ENCODE peak calls at places on chromosome 16, in seven cellular contexts. X, N, D, C, T, G and P are unnamed samples.

GRCh38 chr16:11639925-11640899 is 28.0 kb upstream of the SNN start:
- DNase-seq in G (no peak), D (peak; percentile 72), N (peak; percentile 93), T (peak; percentile 100), C (no peak), X (peak; percentile 100), P (peak; percentile 99)

GRCh38 chr16:70750893-70751467 is 50.0 kb downstream of the VAC14 start:
- DNase-seq in T (peak; percentile 99), G (no peak), X (peak; percentile 66), D (peak; percentile 38), C (no peak), N (peak; percentile 95), P (no peak)

GRCh38 chr16:397135-397661 is at the start of gene NME4:
- DNase-seq in C (no peak), N (peak; percentile 72), G (peak; percentile 54), D (no peak), T (no peak), X (peak; percentile 37), P (no peak)

GRCh38 chr16:75922250-75922649 is 196.0 kb upstream of the CPHXL start:
- DNase-seq in D (no peak), N (no peak), C (no peak), T (no peak), G (no peak), X (no peak), P (no peak)

GRCh38 chr16:56311208-56312027 is 113.9 kb downstream of the AMFR start:
- DNase-seq in X (no peak), T (no peak), N (no peak), C (no peak), G (no peak), D (no peak), P (no peak)

GRCh38 chr16:72864130-72864833 is 183.6 kb downstream of the ZFHX3 start:
- DNase-seq in C (no peak), X (no peak), G (no peak), D (no peak), T (no peak), N (no peak), P (no peak)

GRCh38 chr16:35629001-35629400 is 2169.6 kb downstream of the TP53TG3F start:
- DNase-seq in T (no peak), G (no peak), X (no peak), D (no peak), N (no peak), C (no peak), P (no peak)

GRCh38 chr16:8660841-8661301 is 13.5 kb upstream of the ABAT start:
- DNase-seq in T (peak; percentile 58), D (peak; percentile 38), X (peak; percentile 72), N (peak; percentile 74), G (peak; percentile 79), C (peak; percentile 67), P (no peak)

GRCh38 chr16:69672998-69673713 is 53.2 kb downstream of the NQO1 start:
- DNase-seq in T (peak; percentile 44), D (no peak), X (no peak), C (no peak), G (no peak), N (no peak), P (no peak)

GRCh38 chr16:27642753-27643152 is 92.8 kb downstream of the KATNIP start:
- DNase-seq in G (no peak), D (no peak), X (peak; percentile 44), T (peak; percentile 21), N (no peak), C (no peak), P (no peak)

GRCh38 chr16:20899503-20900298 is 457 bp downstream of the DCUN1D3 start:
- DNase-seq in N (no peak), G (no peak), X (peak; percentile 36), T (no peak), D (peak; percentile 18), C (no peak), P (peak; percentile 93)

GRCh38 chr16:3149193-3149530 is 14.3 kb downstream of the ZNF213 start:
- DNase-seq in D (no peak), T (no peak), G (peak; percentile 50), C (no peak), N (no peak), X (no peak), P (no peak)

GRCh38 chr16:47523342-47524006 is 62.3 kb downstream of the PHKB start:
- DNase-seq in X (peak; percentile 21), T (no peak), G (no peak), N (no peak), D (no peak), C (no peak), P (no peak)

DNA sequence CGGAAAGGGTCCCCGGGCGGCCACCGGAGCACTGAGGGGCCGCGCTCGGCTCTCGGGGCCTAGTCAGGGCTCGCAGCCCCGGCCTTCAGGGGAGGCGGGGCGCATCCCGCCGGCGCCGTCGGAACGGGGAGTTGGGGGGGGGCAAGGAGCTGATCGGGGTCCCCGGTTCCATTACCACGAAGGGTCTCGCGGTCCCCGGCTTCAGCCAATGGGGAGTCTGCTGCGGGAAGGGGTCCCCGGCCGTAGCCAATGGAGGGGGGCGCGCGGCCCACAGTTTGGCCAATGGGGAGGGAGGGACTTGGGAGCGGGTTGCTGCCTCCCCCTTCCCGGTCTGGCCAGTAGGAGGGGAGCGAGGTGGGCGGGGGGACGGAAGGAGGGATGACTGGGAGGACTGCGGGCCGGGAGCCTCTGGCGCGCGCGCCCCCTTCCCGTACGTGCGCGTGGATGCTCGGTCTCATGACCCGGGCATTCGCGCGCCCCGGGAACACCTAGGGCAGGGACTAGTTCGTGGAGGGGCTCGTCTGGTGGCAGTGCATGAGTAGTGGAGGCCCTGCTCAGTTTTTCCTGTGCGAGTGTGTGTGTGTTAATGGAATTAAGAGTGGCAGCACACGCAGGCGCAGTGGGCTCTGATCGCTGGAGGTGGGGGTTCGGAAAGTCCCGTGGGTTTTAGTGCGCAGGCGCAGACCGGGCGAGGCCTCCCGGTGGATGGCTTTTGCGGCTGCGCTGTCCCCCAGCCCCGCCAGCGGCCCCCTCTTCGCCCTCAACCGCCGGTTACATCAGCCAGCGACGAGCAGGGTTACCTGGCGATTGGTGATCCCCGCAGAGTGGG is 1.1 kb downstream of the ATXN2L start:
- DNase-seq in T (peak; percentile 98), X (peak; percentile 99), D (peak; percentile 91), G (peak; percentile 96), C (peak; percentile 92), N (peak; percentile 99), P (peak; percentile 97)
- TF ChIP-seq POLR2A in T (peak; percentile 82), X (peak; percentile 32), D (peak; percentile 70), G (peak; percentile 67), C (peak; percentile 24), N (peak; percentile 36), P (peak; percentile 14)

GRCh38 chr16:52052818-52053217 is 494.1 kb downstream of the TOX3 start:
- DNase-seq in C (no peak), N (no peak), D (no peak), T (no peak), X (no peak), G (no peak), P (no peak)
- H3K4me1 ChIP-seq in C (no peaks in the 10 kb centered on the region), N (no peaks in the 10 kb centered on the region), D (no peaks in the 10 kb centered on the region), T (no peaks in the 10 kb centered on the region), X (no peaks in the 10 kb centered on the region), G (no peaks in the 10 kb centered on the region), P (no peaks in the 10 kb centered on the region)

DNA sequence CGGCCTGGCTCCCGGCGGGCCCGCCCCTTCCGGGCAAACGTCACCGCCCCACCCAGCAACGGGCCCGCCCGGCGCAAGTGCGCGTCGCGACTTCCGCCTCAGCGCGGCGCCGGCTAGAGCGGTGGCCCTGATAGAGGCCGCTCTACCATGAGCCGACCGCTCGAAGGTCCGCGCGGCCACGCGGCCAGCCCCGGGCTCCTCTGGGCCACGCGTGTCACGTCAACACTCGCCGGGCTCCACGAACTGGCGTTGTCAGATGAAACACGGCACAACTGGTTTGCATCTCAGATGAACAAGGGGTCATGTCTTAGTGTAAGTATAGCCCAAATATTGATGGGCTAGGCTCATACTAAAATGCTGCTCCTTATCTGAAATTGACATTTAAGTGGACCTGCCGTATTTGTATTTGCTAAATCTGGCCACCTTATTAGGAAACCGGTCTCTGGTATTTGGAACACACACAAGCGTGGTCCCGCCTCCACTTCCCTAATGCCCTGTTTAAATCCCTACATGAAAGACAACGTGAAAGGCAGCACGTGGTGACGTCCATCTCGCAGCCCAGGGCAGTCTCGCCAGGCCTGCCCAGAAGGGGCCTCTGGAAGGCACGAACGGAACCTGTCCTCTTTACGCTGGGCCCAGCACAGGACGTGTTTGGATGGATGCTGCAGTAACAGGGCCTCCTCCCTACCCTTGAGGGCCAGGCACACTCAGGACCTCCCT is at the start of gene ZNF598:
- DNase-seq in T (peak; percentile 84), X (peak; percentile 93), D (peak; percentile 65), N (peak; percentile 91), C (no peak), G (peak; percentile 89), P (no peak)
- TF ChIP-seq POLR2A in T (peak; percentile 97), X (peak; percentile 81), D (peak; percentile 88), N (peak; percentile 95), C (no peak), G (peak; percentile 99), P (no peak)

DNA sequence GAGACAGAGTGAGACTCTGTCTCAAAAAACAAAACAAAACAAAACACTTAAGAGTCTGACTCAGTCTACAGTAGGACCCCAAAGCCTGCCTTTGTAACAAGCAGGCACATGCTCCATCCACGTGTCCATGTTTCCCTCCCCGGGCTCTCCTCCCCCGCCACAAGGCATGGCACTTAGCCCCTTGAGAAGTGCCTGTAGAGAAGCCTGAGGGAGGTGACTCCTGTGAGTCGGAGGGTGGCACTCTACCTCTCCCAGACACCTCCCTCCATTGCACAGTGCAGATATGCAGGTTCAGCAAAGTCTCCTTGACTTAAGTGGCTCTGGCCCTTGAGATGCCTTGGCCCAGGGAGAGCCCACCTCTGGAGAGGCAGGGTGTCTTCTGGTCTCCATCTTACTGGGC is 6.8 kb downstream of the FHOD1 start:
- DNase-seq in N (no peak), D (no peak), X (no peak), G (peak; percentile 42), T (peak; percentile 48), C (no peak), P (no peak)
- H3K4me1 ChIP-seq in N (peaks cover 43% of the 10 kb centered on the region), D (peaks cover 58% of the 10 kb centered on the region), X (peaks cover 56% of the 10 kb centered on the region), G (peaks cover 6% of the 10 kb centered on the region), T (peaks cover 41% of the 10 kb centered on the region), C (peaks cover 12% of the 10 kb centered on the region), P (peaks cover 21% of the 10 kb centered on the region)

DNA sequence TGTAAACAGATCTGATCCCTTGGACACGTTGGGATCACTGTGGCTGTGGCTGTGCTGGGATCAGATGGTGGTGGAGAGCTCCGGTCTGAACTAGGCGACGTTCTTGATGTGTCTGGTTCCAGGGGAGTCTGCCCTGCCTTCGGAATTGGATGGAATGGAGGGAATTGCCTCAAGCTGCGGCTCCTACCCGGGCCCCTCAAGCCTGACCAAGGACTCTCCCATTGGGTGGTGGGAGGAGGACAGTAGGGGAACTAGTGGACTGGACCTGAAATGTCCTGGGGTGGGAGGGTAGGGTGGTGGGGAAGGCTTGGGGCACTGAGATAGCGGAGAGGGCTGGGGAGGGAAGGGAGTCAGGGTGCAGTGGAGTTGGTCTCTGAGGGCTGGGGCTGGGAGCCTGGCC is 3.2 kb upstream of the UBALD1 start:
- DNase-seq in D (no peak), G (no peak), X (no peak), N (no peak), C (no peak), T (no peak), P (no peak)
- TF ChIP-seq POLR2A in D (no peak), G (no peak), X (no peak), N (no peak), C (no peak), T (no peak), P (no peak)